ENCODE peak calls at places on chromosomes 1 and 21, in eight cellular contexts. Z, D, S, X, E, F, V and M are unnamed samples.
A peak's percentile ranks its signal among the peaks of the same experiment; 100 is the strongest.

GRCh38 chr1:23178931-23179330 is 10.3 kb upstream of the LUZP1 start:
- DNase-seq in Z (no peak), D (no peak), S (no peak), X (no peak), E (no peak), F (no peak), V (peak; percentile 52), M (no peak)

GRCh38 chr1:183600136-183600535 is 9.9 kb upstream of the NCF2 start:
- DNase-seq in Z (peak; percentile 32), D (no peak), S (no peak), X (no peak), E (no peak), F (no peak), V (no peak), M (no peak)

GRCh38 chr21:45443595-45444181 is 38.7 kb downstream of the COL18A1 start:
- DNase-seq in Z (no peak), D (peak; percentile 10), S (no peak), X (no peak), E (no peak), F (no peak), V (no peak), M (peak; percentile 29)

GRCh38 chr1:64060611-64061302 is 142.7 kb upstream of the UBE2U start:
- DNase-seq in Z (no peak), D (no peak), S (no peak), X (no peak), E (no peak), F (no peak), V (no peak), M (no peak)

GRCh38 chr1:26744075-26744958 is 43.4 kb upstream of the PIGV start:
- DNase-seq in Z (peak; percentile 68), D (peak; percentile 56), S (peak; percentile 67), X (no peak), E (peak; percentile 68), F (peak; percentile 47), V (peak; percentile 92), M (peak; percentile 49)

GRCh38 chr1:176193023-176193422 is 14.1 kb downstream of the COP1 start:
- DNase-seq in Z (no peak), D (no peak), S (no peak), X (no peak), E (no peak), F (no peak), V (no peak), M (no peak)

GRCh38 chr1:223137402-223138100 is 5.5 kb downstream of the TLR5 start:
- DNase-seq in Z (no peak), D (no peak), S (no peak), X (no peak), E (no peak), F (no peak), V (no peak), M (no peak)

GRCh38 chr21:38486221-38486620 is 12.1 kb downstream of the ERG start:
- DNase-seq in Z (no peak), D (no peak), S (no peak), X (no peak), E (no peak), F (no peak), V (no peak), M (no peak)

GRCh38 chr1:183473286-183473536 is 912 bp downstream of the SMG7 start:
- DNase-seq in Z (no peak), D (no peak), S (no peak), X (no peak), E (no peak), F (no peak), V (no peak), M (no peak)

GRCh38 chr1:77678628-77679610 is 3.5 kb downstream of the ZZZ3 start:
- DNase-seq in Z (no peak), D (no peak), S (no peak), X (no peak), E (no peak), F (no peak), V (no peak), M (no peak)

GRCh38 chr21:28311776-28312175 is 680.9 kb downstream of the LTN1 start:
- DNase-seq in Z (no peak), D (no peak), S (no peak), X (no peak), E (no peak), F (no peak), V (no peak), M (no peak)

GRCh38 chr1:53329183-53329544 is 1.3 kb upstream of the LRP8 start:
- DNase-seq in Z (no peak), D (no peak), S (peak; percentile 2), X (no peak), E (no peak), F (no peak), V (no peak), M (peak; percentile 62)

GRCh38 chr1:167489581-167490340 is 28.6 kb downstream of the CD247 start:
- DNase-seq in Z (no peak), D (no peak), S (no peak), X (no peak), E (no peak), F (no peak), V (peak; percentile 80), M (no peak)

GRCh38 chr21:43717166-43717853 is 1.6 kb upstream of the PDXK start:
- DNase-seq in Z (no peak), D (no peak), S (no peak), X (no peak), E (no peak), F (no peak), V (no peak), M (no peak)

GRCh38 chr1:12075195-12076114 is 12.4 kb downstream of the TNFRSF8 start:
- DNase-seq in Z (peak; percentile 79), D (no peak), S (no peak), X (no peak), E (no peak), F (no peak), V (no peak), M (no peak)

GRCh38 chr1:106676021-106676420 is 380.5 kb upstream of the PRMT6 start:
- DNase-seq in Z (no peak), D (no peak), S (no peak), X (no peak), E (no peak), F (no peak), V (no peak), M (no peak)

GRCh38 chr1:52927219-52928082 is at the start of gene SCP2:
- DNase-seq in Z (peak; percentile 91), D (peak; percentile 90), S (peak; percentile 69), X (peak; percentile 44), E (peak; percentile 72), F (peak; percentile 29), V (peak; percentile 84), M (peak; percentile 81)

GRCh38 chr21:42277593-42277992 is 37.6 kb downstream of the TFF3 start:
- DNase-seq in Z (no peak), D (no peak), S (no peak), X (no peak), E (no peak), F (no peak), V (no peak), M (no peak)

GRCh38 chr1:41733021-41733420 is 185.7 kb downstream of the HIVEP3 start:
- DNase-seq in Z (no peak), D (no peak), S (no peak), X (no peak), E (no peak), F (no peak), V (no peak), M (no peak)

GRCh38 chr1:178941849-178942248 is 71.0 kb upstream of the ANGPTL1 start:
- DNase-seq in Z (no peak), D (no peak), S (no peak), X (no peak), E (no peak), F (no peak), V (no peak), M (no peak)

GRCh38 chr1:64934115-64934880 is 32.1 kb downstream of the JAK1 start:
- DNase-seq in Z (no peak), D (no peak), S (no peak), X (no peak), E (no peak), F (no peak), V (no peak), M (no peak)